ENCODE peak calls at places on chromosomes 1 and 21, in four cellular contexts. Z, Q, U and F are unnamed samples.

GRCh38 chr1:48673725-48674124 is 103.0 kb downstream of the BEND5 start:
- DNase-seq in Z (no peak), Q (peak), U (peak), F (peak)

GRCh38 chr21:32335601-32336575 is 37.2 kb downstream of the MRAP start:
- DNase-seq in Z (no peak), Q (no peak), U (no peak), F (no peak)

GRCh38 chr1:6928106-6928885 is 143.0 kb downstream of the CAMTA1 start:
- DNase-seq in Z (no peak), Q (no peak), U (no peak), F (no peak)

GRCh38 chr21:26140185-26140584 is 30.4 kb downstream of the APP start:
- DNase-seq in Z (no peak), Q (peak), U (peak), F (no peak)

GRCh38 chr1:232678185-232678886 is 48.4 kb upstream of the SIPA1L2 start:
- DNase-seq in Z (no peak), Q (no peak), U (no peak), F (no peak)

GRCh38 chr1:63935148-63935547 is 161.3 kb downstream of the ROR1 start:
- DNase-seq in Z (no peak), Q (no peak), U (no peak), F (no peak)

GRCh38 chr1:204232530-204232929 is 18.7 kb upstream of the GOLT1A start:
- DNase-seq in Z (no peak), Q (no peak), U (no peak), F (no peak)

GRCh38 chr1:34885405-34886247 is 26.1 kb upstream of the SMIM12 start:
- DNase-seq in Z (no peak), Q (peak), U (no peak), F (peak)

GRCh38 chr1:93801471-93801870 is 77.5 kb downstream of the DNTTIP2 start:
- DNase-seq in Z (no peak), Q (no peak), U (peak), F (no peak)

DNA sequence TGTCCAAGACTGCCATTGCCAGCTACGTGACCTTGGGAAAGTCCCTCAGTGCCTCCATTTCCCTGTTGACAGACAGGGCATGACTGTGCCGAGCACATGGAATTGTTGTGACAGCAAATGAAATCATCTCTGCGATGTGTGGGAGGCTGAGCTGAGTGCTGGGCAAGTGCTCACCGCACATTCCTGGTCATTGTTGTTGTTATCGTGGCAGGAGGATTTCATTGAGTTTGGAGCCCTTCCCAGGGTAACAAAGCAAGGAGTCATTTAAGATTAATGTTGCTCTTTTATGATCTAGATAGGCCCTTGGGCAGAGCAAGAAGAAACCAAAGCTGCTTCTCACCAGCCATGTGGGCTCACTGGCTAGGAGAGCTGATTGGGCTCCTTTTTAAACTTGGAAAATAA is 39.6 kb upstream of the ITPKB start:
- DNase-seq in Z (no peak), Q (no peak), U (no peak), F (no peak)
- TF ChIP-seq SRF in Z (no peak), Q (no peak), U (no peak), F (no peak)

GRCh38 chr21:27246741-27247140 is 279.9 kb upstream of the ADAMTS5 start:
- DNase-seq in Z (no peak), Q (no peak), U (no peak), F (no peak)

GRCh38 chr21:27248791-27249190 is 281.9 kb upstream of the ADAMTS5 start:
- DNase-seq in Z (no peak), Q (no peak), U (no peak), F (no peak)

GRCh38 chr21:27250386-27250785 is 283.5 kb upstream of the ADAMTS5 start:
- DNase-seq in Z (no peak), Q (no peak), U (no peak), F (no peak)

DNA sequence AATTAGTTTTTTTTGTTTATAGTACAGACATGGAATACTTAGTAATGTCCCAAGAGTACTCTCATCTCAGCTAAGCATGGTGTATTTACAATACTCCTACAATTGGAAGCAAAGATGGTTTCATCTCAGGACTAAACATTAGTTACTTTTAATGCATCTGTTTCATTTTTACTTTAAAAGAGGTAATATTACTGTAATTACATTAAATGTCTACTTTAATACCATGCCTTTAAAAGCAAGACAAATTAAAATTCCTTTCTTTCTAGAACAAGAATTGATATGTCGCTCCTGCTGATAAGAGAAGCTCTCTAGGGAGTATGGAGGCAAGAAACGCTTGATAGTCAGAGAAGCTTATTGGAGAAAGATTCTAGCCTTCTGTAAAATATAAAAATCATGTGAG is 284.9 kb upstream of the ADAMTS5 start:
- DNase-seq in Z (no peak), Q (no peak), U (no peak), F (no peak)
- TF ChIP-seq SRF in Z (no peak), Q (no peak), U (no peak), F (no peak)

GRCh38 chr1:240486596-240486995 is 125.4 kb downstream of the GREM2 start:
- DNase-seq in Z (no peak), Q (no peak), U (no peak), F (no peak)
- TF ChIP-seq SRF in Z (no peak), Q (no peak), U (no peak), F (no peak)

DNA sequence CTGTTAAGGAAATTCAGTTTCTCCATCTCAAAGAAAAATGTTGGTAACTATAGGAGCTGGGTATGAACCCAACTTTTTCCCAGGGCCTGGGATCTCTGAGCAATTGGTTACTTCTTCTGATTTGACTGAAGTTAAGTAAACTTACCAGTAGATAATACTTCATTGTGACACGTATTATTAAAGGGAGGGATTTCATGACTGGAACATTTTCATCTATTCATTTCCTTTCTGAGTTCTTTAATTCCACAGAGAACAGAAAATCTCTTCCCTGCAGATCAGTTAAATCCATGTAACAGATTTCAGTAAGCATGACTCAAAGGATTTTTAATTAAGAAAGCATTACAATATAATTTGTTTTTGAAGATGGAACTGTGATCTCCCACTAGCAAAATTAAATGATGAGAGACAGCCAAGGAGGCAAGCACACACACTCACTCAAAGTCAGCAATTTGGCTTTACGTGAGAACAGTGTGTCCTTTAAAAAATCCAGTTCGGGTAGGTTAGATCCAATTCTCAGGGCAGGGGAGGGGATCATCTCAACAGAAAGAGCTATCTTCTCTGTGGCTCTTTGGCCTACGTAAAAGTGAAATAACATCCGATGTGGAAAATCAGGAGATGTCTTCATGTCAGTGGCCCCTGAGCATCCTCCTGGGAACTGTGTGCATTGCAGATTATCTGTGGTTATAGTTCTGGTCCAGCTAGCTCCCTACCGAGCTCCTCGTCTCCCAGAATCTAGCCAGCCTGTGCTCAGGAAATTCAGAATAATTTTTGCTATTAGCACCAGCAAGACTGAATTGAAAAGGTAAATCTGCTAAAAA is 10.8 kb upstream of the MYOC start:
- DNase-seq in Z (no peak), Q (no peak), U (no peak), F (no peak)
- TF ChIP-seq SRF in Z (no peak), Q (no peak), U (no peak), F (no peak)

GRCh38 chr1:41003127-41003639 is 18.3 kb downstream of the SLFNL1 start:
- DNase-seq in Z (no peak), Q (no peak), U (no peak), F (no peak)

GRCh38 chr1:40998668-40999067 is 19.2 kb downstream of the CTPS1 start:
- DNase-seq in Z (no peak), Q (no peak), U (no peak), F (no peak)

GRCh38 chr1:41005876-41006275 is 15.6 kb downstream of the SLFNL1 start:
- DNase-seq in Z (peak), Q (no peak), U (no peak), F (no peak)

GRCh38 chr1:41006942-41007865 is 14.3 kb downstream of the SLFNL1 start:
- DNase-seq in Z (no peak), Q (no peak), U (no peak), F (no peak)

GRCh38 chr1:41003640-41004220 is 17.8 kb downstream of the SLFNL1 start:
- DNase-seq in Z (peak), Q (peak), U (peak), F (no peak)
- TF ChIP-seq SRF in Z (no peak), Q (no peak), U (no peak), F (no peak)

GRCh38 chr1:180262628-180263488 is 32.8 kb downstream of the LHX4 start:
- DNase-seq in Z (no peak), Q (no peak), U (no peak), F (no peak)

GRCh38 chr1:180266275-180267210 is 36.5 kb downstream of the LHX4 start:
- DNase-seq in Z (no peak), Q (no peak), U (no peak), F (no peak)

GRCh38 chr1:180265201-180265600 is 35.1 kb downstream of the LHX4 start:
- DNase-seq in Z (no peak), Q (no peak), U (no peak), F (no peak)

GRCh38 chr1:180265871-180266270 is 35.8 kb downstream of the LHX4 start:
- DNase-seq in Z (no peak), Q (no peak), U (no peak), F (no peak)

GRCh38 chr1:180264595-180264994 is 34.5 kb downstream of the LHX4 start:
- DNase-seq in Z (no peak), Q (no peak), U (no peak), F (no peak)
- TF ChIP-seq SRF in Z (no peak), Q (no peak), U (no peak), F (no peak)